ENCODE peak calls at places on chromosomes 12 and 14, in five cellular contexts. H, V, M, P and W are unnamed samples.

GRCh38 chr12:15208871-15209656 is 12.2 kb downstream of the RERG start:
- DNase-seq in H (no peak), V (no peak), M (no peak), P (peak), W (no peak)

GRCh38 chr12:84779169-84779568 is 133.4 kb downstream of the SLC6A15 start:
- DNase-seq in H (no peak), V (no peak), M (no peak), P (no peak), W (no peak)

GRCh38 chr14:68922201-68922613 is 56.9 kb downstream of the ACTN1 start:
- DNase-seq in H (no peak), V (no peak), M (no peak), P (no peak), W (no peak)

GRCh38 chr14:100648474-100649172 is 61.4 kb upstream of the BEGAIN start:
- DNase-seq in H (no peak), V (no peak), M (no peak), P (no peak), W (no peak)

GRCh38 chr12:113384778-113385177 is 18.9 kb downstream of the SDS start:
- DNase-seq in H (no peak), V (no peak), M (no peak), P (no peak), W (no peak)

GRCh38 chr14:101761881-101762529 is 496 bp downstream of the PPP2R5C start:
- DNase-seq in H (no peak), V (peak), M (peak), P (no peak), W (peak)

GRCh38 chr12:49795654-49796105 is 32.5 kb downstream of the NCKAP5L start:
- DNase-seq in H (no peak), V (no peak), M (no peak), P (no peak), W (no peak)

GRCh38 chr12:22275847-22276246 is 58.7 kb downstream of the ST8SIA1 start:
- DNase-seq in H (peak), V (peak), M (no peak), P (peak), W (no peak)

GRCh38 chr14:65412881-65413738 is 580 bp downstream of the FUT8 start:
- DNase-seq in H (peak), V (peak), M (peak), P (peak), W (peak)

GRCh38 chr12:1776139-1776975 is 44.0 kb upstream of the LRTM2 start:
- DNase-seq in H (no peak), V (peak), M (no peak), P (peak), W (no peak)

GRCh38 chr12:27208414-27208750 is 35.7 kb upstream of the STK38L start:
- DNase-seq in H (no peak), V (no peak), M (no peak), P (no peak), W (no peak)

GRCh38 chr14:26636571-26636970 is 38.7 kb upstream of the NOVA1 start:
- DNase-seq in H (no peak), V (no peak), M (no peak), P (peak), W (no peak)

GRCh38 chr12:89370850-89371249 is 18.5 kb upstream of the DUSP6 start:
- DNase-seq in H (no peak), V (peak), M (no peak), P (peak), W (no peak)

GRCh38 chr12:22738945-22739344 is 114.0 kb downstream of the ETNK1 start:
- DNase-seq in H (no peak), V (peak), M (no peak), P (peak), W (no peak)

GRCh38 chr12:118763239-118763638 is 218.1 kb upstream of the SRRM4 start:
- DNase-seq in H (no peak), V (no peak), M (no peak), P (no peak), W (no peak)

GRCh38 chr12:28780096-28780495 is 369.0 kb upstream of the FAR2 start:
- DNase-seq in H (no peak), V (peak), M (no peak), P (peak), W (no peak)

GRCh38 chr14:76985021-76985420 is 43.5 kb downstream of the IRF2BPL start:
- DNase-seq in H (peak), V (peak), M (no peak), P (no peak), W (no peak)

GRCh38 chr14:105180598-105181528 is at the start of gene NUDT14:
- DNase-seq in H (no peak), V (peak), M (no peak), P (no peak), W (peak)

GRCh38 chr14:90239139-90239538 is 17.2 kb upstream of the PSMC1 start:
- DNase-seq in H (no peak), V (peak), M (no peak), P (no peak), W (peak)

GRCh38 chr14:66495214-66496098 is 9.3 kb downstream of the CCDC196 start:
- DNase-seq in H (peak), V (peak), M (peak), P (peak), W (peak)

GRCh38 chr14:67514203-67514607 is 18.9 kb upstream of the PLEKHH1 start:
- DNase-seq in H (no peak), V (no peak), M (no peak), P (no peak), W (no peak)

GRCh38 chr14:65336191-65336591 is 76.3 kb upstream of the FUT8 start:
- DNase-seq in H (no peak), V (peak), M (no peak), P (peak), W (no peak)

GRCh38 chr12:95538656-95539055 is 12.6 kb downstream of the USP44 start:
- DNase-seq in H (no peak), V (no peak), M (no peak), P (no peak), W (no peak)

GRCh38 chr14:57974896-57975295 is 109.0 kb upstream of the SLC35F4 start:
- DNase-seq in H (no peak), V (no peak), M (no peak), P (no peak), W (no peak)